ENCODE peak calls at places on chromosomes 5 and 9, in eight cellular contexts. Z, U, N, Y, D, S, V and Q are unnamed samples.

GRCh38 chr9:86405926-86406325 is 51.7 kb upstream of the TUT7 start:
- DNase-seq in Z (no peak), U (peak), N (no peak), Y (no peak), D (peak), S (peak), V (no peak), Q (no peak)

GRCh38 chr9:80074439-80074838 is 502.7 kb downstream of the TLE4 start:
- DNase-seq in Z (no peak), U (no peak), N (no peak), Y (no peak), D (no peak), S (no peak), V (no peak), Q (no peak)

GRCh38 chr5:65925601-65926275 is 637 bp upstream of the ERBIN start:
- DNase-seq in Z (no peak), U (peak), N (peak), Y (peak), D (peak), S (peak), V (peak), Q (peak)

GRCh38 chr9:84207443-84208032 is 133.0 kb downstream of the SLC28A3 start:
- DNase-seq in Z (no peak), U (no peak), N (no peak), Y (no peak), D (peak), S (no peak), V (no peak), Q (no peak)

GRCh38 chr5:172110921-172111873 is 76.8 kb downstream of the STK10 start:
- DNase-seq in Z (no peak), U (peak), N (peak), Y (no peak), D (peak), S (peak), V (peak), Q (peak)

GRCh38 chr5:44774279-44774880 is 34.4 kb upstream of the MRPS30 start:
- DNase-seq in Z (peak), U (peak), N (no peak), Y (no peak), D (peak), S (no peak), V (peak), Q (no peak)

GRCh38 chr9:134549336-134549735 is 92.3 kb upstream of the COL5A1 start:
- DNase-seq in Z (no peak), U (no peak), N (no peak), Y (no peak), D (no peak), S (no peak), V (no peak), Q (no peak)

GRCh38 chr5:98721231-98721928 is 52.1 kb upstream of the RGMB start:
- DNase-seq in Z (no peak), U (peak), N (no peak), Y (no peak), D (no peak), S (no peak), V (no peak), Q (no peak)

GRCh38 chr9:132584616-132585560 is 2.5 kb downstream of the BARHL1 start:
- DNase-seq in Z (no peak), U (peak), N (no peak), Y (no peak), D (peak), S (no peak), V (no peak), Q (no peak)

GRCh38 chr5:80216753-80217596 is 38.9 kb downstream of the SERINC5 start:
- DNase-seq in Z (no peak), U (no peak), N (no peak), Y (peak), D (no peak), S (no peak), V (no peak), Q (peak)

GRCh38 chr9:27154923-27155322 is 45.9 kb downstream of the TEK start:
- DNase-seq in Z (peak), U (peak), N (no peak), Y (no peak), D (peak), S (no peak), V (no peak), Q (no peak)

GRCh38 chr5:97840643-97841042 is 657.6 kb upstream of the RIOK2 start:
- DNase-seq in Z (no peak), U (peak), N (no peak), Y (no peak), D (peak), S (no peak), V (no peak), Q (no peak)

GRCh38 chr5:104170906-104171305 is 608.3 kb upstream of the NUDT12 start:
- DNase-seq in Z (no peak), U (peak), N (no peak), Y (no peak), D (peak), S (no peak), V (no peak), Q (no peak)

GRCh38 chr9:136799854-136800657 is 3.9 kb downstream of the CCDC183 start:
- DNase-seq in Z (no peak), U (peak), N (peak), Y (peak), D (peak), S (peak), V (peak), Q (peak)

GRCh38 chr9:83327323-83327722 is 210.9 kb downstream of the FRMD3 start:
- DNase-seq in Z (no peak), U (no peak), N (no peak), Y (no peak), D (peak), S (peak), V (no peak), Q (no peak)

GRCh38 chr9:137872296-137872695 is 5.3 kb upstream of the CACNA1B start:
- DNase-seq in Z (no peak), U (no peak), N (no peak), Y (no peak), D (no peak), S (no peak), V (no peak), Q (no peak)

GRCh38 chr5:170475269-170476000 is 28.4 kb upstream of the KCNIP1 start:
- DNase-seq in Z (no peak), U (peak), N (no peak), Y (no peak), D (peak), S (no peak), V (no peak), Q (no peak)